ENCODE peak calls at places on chromosomes 1 and 21, in six cellular contexts. D, P, R, E, L and A are unnamed samples.
A peak's percentile ranks its signal among the peaks of the same experiment; 100 is the strongest.

GRCh38 chr1:100036718-100037664 is 67.2 kb downstream of the SLC35A3 start:
- DNase-seq in D (no peak), P (no peak), R (no peak), E (peak; percentile 58), L (peak; percentile 48), A (peak; percentile 12)

GRCh38 chr1:154972517-154973343 is 1.8 kb upstream of the CKS1B start:
- DNase-seq in D (peak; percentile 97), P (no peak), R (no peak), E (peak; percentile 95), L (peak; percentile 95), A (no peak)

GRCh38 chr21:33924766-33925100 is 9.1 kb upstream of the ATP5PO start:
- DNase-seq in D (no peak), P (no peak), R (no peak), E (no peak), L (no peak), A (no peak)

GRCh38 chr1:65393928-65394327 is 26.5 kb upstream of the LEPR start:
- DNase-seq in D (no peak), P (no peak), R (no peak), E (no peak), L (no peak), A (no peak)

GRCh38 chr1:44276006-44276405 is 62.7 kb downstream of the DMAP1 start:
- DNase-seq in D (no peak), P (no peak), R (no peak), E (peak; percentile 7), L (no peak), A (no peak)

GRCh38 chr1:31372961-31373896 is at the start of gene FABP3:
- DNase-seq in D (no peak), P (peak; percentile 86), R (no peak), E (peak; percentile 51), L (peak; percentile 71), A (peak; percentile 77)

GRCh38 chr1:32767641-32768040 is 49.5 kb downstream of the YARS1 start:
- DNase-seq in D (peak; percentile 24), P (no peak), R (no peak), E (peak; percentile 31), L (no peak), A (no peak)

GRCh38 chr1:91559838-91560514 is 59.3 kb downstream of the CDC7 start:
- DNase-seq in D (no peak), P (no peak), R (no peak), E (no peak), L (no peak), A (no peak)

GRCh38 chr1:25223471-25223870 is 8.8 kb downstream of the SYF2 start:
- DNase-seq in D (no peak), P (no peak), R (no peak), E (peak; percentile 56), L (no peak), A (no peak)

GRCh38 chr1:66633128-66633527 is 99.2 kb downstream of the SGIP1 start:
- DNase-seq in D (no peak), P (no peak), R (no peak), E (no peak), L (no peak), A (no peak)

GRCh38 chr1:202016022-202016624 is 5.7 kb downstream of the ELF3 start:
- DNase-seq in D (peak; percentile 79), P (no peak), R (no peak), E (peak; percentile 78), L (no peak), A (no peak)

GRCh38 chr1:190328361-190328760 is 149.3 kb downstream of the BRINP3 start:
- DNase-seq in D (no peak), P (no peak), R (no peak), E (peak; percentile 41), L (no peak), A (no peak)

GRCh38 chr1:166974647-166975345 is 544 bp downstream of the ILDR2 start:
- DNase-seq in D (no peak), P (no peak), R (no peak), E (no peak), L (no peak), A (no peak)

GRCh38 chr1:11831945-11832725 is 15.4 kb downstream of the NPPA start:
- DNase-seq in D (no peak), P (no peak), R (no peak), E (no peak), L (no peak), A (no peak)

GRCh38 chr1:180112979-180113650 is 41.6 kb upstream of the QSOX1 start:
- DNase-seq in D (no peak), P (no peak), R (no peak), E (peak; percentile 72), L (no peak), A (no peak)

GRCh38 chr1:158103860-158104522 is 76.7 kb upstream of the CD1D start:
- DNase-seq in D (no peak), P (no peak), R (no peak), E (no peak), L (no peak), A (no peak)

GRCh38 chr1:155051777-155052398 is 772 bp downstream of the ADAM15 start:
- DNase-seq in D (no peak), P (peak; percentile 37), R (no peak), E (peak; percentile 13), L (no peak), A (peak; percentile 41)

GRCh38 chr1:91765293-91765692 is 120.7 kb downstream of the TGFBR3 start:
- DNase-seq in D (peak; percentile 23), P (no peak), R (no peak), E (no peak), L (no peak), A (no peak)

GRCh38 chr1:228884196-228884595 is 148.9 kb downstream of the RHOU start:
- DNase-seq in D (no peak), P (no peak), R (no peak), E (no peak), L (no peak), A (no peak)

GRCh38 chr1:27949027-27949426 is 10.7 kb upstream of the XKR8 start:
- DNase-seq in D (no peak), P (no peak), R (no peak), E (no peak), L (no peak), A (no peak)

GRCh38 chr1:21963477-21964217 is 13.2 kb upstream of the CELA3B start:
- DNase-seq in D (peak; percentile 66), P (peak; percentile 87), R (peak; percentile 26), E (peak; percentile 57), L (peak; percentile 65), A (peak; percentile 78)

GRCh38 chr1:221708076-221708571 is 33.8 kb downstream of the DUSP10 start:
- DNase-seq in D (no peak), P (peak; percentile 51), R (peak; percentile 78), E (no peak), L (no peak), A (no peak)

GRCh38 chr21:29166853-29167252 is 36.4 kb downstream of the MAP3K7CL start:
- DNase-seq in D (no peak), P (no peak), R (no peak), E (no peak), L (no peak), A (no peak)

GRCh38 chr1:24190970-24191570 is 4.0 kb upstream of the IFNLR1 start:
- DNase-seq in D (no peak), P (no peak), R (peak; percentile 80), E (no peak), L (no peak), A (no peak)

GRCh38 chr1:19232526-19232851 is 18.8 kb downstream of the EMC1 start:
- DNase-seq in D (no peak), P (no peak), R (no peak), E (peak; percentile 68), L (peak; percentile 25), A (no peak)

GRCh38 chr1:234521802-234522185 is 42.8 kb upstream of the TARBP1 start:
- DNase-seq in D (no peak), P (no peak), R (no peak), E (no peak), L (no peak), A (no peak)

GRCh38 chr1:152495066-152495675 is 15.4 kb upstream of the LCE5A start:
- DNase-seq in D (peak; percentile 30), P (peak; percentile 43), R (no peak), E (no peak), L (peak; percentile 21), A (peak; percentile 65)

GRCh38 chr1:80668370-80668769 is 1132.4 kb upstream of the ADGRL2 start:
- DNase-seq in D (no peak), P (no peak), R (no peak), E (no peak), L (no peak), A (no peak)

GRCh38 chr1:10267319-10267718 is 56.9 kb downstream of the KIF1B start:
- DNase-seq in D (no peak), P (no peak), R (no peak), E (peak; percentile 38), L (no peak), A (no peak)
- TF ChIP-seq BHLHE40 in D (no peak), P (no peak), R (no peak), E (no peak), L (no peak), A (no peak)

GRCh38 chr1:96723372-96723771 is 1.8 kb downstream of the PTBP2 start:
- DNase-seq in D (no peak), P (no peak), R (no peak), E (no peak), L (no peak), A (no peak)

GRCh38 chr1:96721053-96721381 is 567 bp upstream of the PTBP2 start:
- DNase-seq in D (no peak), P (no peak), R (no peak), E (no peak), L (no peak), A (no peak)

GRCh38 chr1:96722161-96722908 is 751 bp downstream of the PTBP2 start:
- DNase-seq in D (peak; percentile 26), P (peak; percentile 64), R (no peak), E (peak; percentile 54), L (peak; percentile 7), A (peak; percentile 69)

GRCh38 chr1:96721382-96722160 is at the start of gene PTBP2:
- DNase-seq in D (peak; percentile 69), P (peak; percentile 71), R (peak; percentile 25), E (peak; percentile 69), L (peak; percentile 55), A (peak; percentile 96)
- TF ChIP-seq BHLHE40 in D (no peak), P (peak; percentile 53), R (peak; percentile 61), E (peak; percentile 14), L (no peak), A (no peak)

DNA sequence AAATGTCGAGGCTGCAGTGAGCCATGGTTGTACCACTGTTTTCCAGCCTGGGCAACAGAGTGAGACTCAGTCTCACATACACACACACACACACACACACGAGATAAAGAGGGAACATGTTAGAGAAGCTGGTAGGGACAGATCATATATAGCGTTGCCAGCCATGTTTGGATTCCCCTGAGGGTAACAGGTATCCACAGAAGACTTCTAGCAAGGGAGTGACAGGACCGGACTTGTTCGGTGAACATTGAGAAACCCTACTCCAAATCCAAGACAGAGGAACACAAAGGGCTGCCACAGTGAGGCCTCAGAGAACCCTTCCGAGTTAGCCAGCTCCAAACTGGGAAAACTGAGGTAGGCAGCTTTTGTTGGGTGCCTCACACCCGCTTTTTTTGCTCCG is 3.7 kb upstream of the SARS1 start:
- DNase-seq in D (no peak), P (no peak), R (no peak), E (no peak), L (no peak), A (no peak)
- TF ChIP-seq BHLHE40 in D (no peak), P (no peak), R (no peak), E (no peak), L (no peak), A (no peak)

DNA sequence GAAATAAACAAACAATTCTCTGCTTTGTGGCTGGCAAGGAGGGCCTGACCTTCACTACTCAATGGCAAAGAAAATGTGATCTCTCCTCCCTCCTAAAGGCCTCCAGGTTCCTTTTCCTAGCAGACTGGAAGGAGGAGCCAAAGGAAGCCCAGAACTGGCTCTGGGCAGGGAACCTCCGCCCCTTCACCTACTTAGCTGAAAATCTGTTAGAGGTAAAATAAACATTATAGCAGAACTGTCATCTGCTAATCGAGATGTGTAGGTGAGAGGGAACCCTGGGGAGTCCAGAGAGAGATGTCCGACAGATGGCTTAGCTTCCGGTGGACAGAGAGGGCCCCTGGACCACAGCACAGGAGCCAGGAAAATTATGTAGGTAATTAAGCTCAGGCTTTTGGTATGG is 75.2 kb upstream of the KCNA3 start:
- DNase-seq in D (no peak), P (no peak), R (no peak), E (no peak), L (no peak), A (no peak)
- TF ChIP-seq BHLHE40 in D (no peak), P (no peak), R (no peak), E (no peak), L (no peak), A (no peak)